ENCODE peak calls at places on chromosomes 11 and 22, in four cellular contexts. One of them, this sample, is unnamed.

GRCh38 chr11:23866641-23867040 is 630.2 kb upstream of the LUZP2 start:
- DNase-seq in HEK293T: no peak
- DNase-seq in HepG2: no peak
- DNase-seq in K562: no peak
- DNase-seq in this sample: no peak

GRCh38 chr11:33307984-33308383 is 50.8 kb downstream of the HIPK3 start:
- DNase-seq in HEK293T: no peak
- DNase-seq in HepG2: no peak
- DNase-seq in K562: no peak
- DNase-seq in this sample: no peak

GRCh38 chr22:36136475-36136874 is 24.1 kb downstream of the APOL3 start:
- DNase-seq in HEK293T: no peak
- DNase-seq in HepG2: no peak
- DNase-seq in K562: no peak
- DNase-seq in this sample: no peak

GRCh38 chr22:46653596-46653995 is 33.4 kb downstream of the GRAMD4 start:
- DNase-seq in HEK293T: no peak
- DNase-seq in HepG2: no peak
- DNase-seq in K562: no peak
- DNase-seq in this sample: no peak

GRCh38 chr11:106463154-106463553 is 385.7 kb downstream of the AASDHPPT start:
- DNase-seq in HEK293T: no peak
- DNase-seq in HepG2: no peak
- DNase-seq in K562: no peak
- DNase-seq in this sample: no peak

GRCh38 chr11:74679513-74679865 is 51.7 kb downstream of the CHRDL2 start:
- DNase-seq in HEK293T: no peak
- DNase-seq in HepG2: no peak
- DNase-seq in K562: no peak
- DNase-seq in this sample: no peak

GRCh38 chr11:61602775-61603569 is 22.1 kb upstream of the SYT7 start:
- DNase-seq in HEK293T: no peak
- DNase-seq in HepG2: no peak
- DNase-seq in K562: peak
- DNase-seq in this sample: no peak

GRCh38 chr11:123301696-123302400 is 106.8 kb upstream of the CLMP start:
- DNase-seq in HEK293T: peak
- DNase-seq in HepG2: no peak
- DNase-seq in K562: peak
- DNase-seq in this sample: peak

GRCh38 chr11:395866-396265 is 1.9 kb downstream of the PKP3 start:
- DNase-seq in HEK293T: no peak
- DNase-seq in HepG2: no peak
- DNase-seq in K562: no peak
- DNase-seq in this sample: no peak

GRCh38 chr22:35637254-35637653 is 11.0 kb upstream of the APOL6 start:
- DNase-seq in HEK293T: no peak
- DNase-seq in HepG2: no peak
- DNase-seq in K562: no peak
- DNase-seq in this sample: no peak

GRCh38 chr11:1029686-1030085 is 6.8 kb downstream of the MUC6 start:
- DNase-seq in HEK293T: no peak
- DNase-seq in HepG2: no peak
- DNase-seq in K562: no peak
- DNase-seq in this sample: no peak

GRCh38 chr11:1177771-1178090 is 20.0 kb downstream of the MUC5AC start:
- DNase-seq in HEK293T: no peak
- DNase-seq in HepG2: no peak
- DNase-seq in K562: no peak
- DNase-seq in this sample: no peak

GRCh38 chr11:29243616-29244015 is 773.2 kb downstream of the KCNA4 start:
- DNase-seq in HEK293T: no peak
- DNase-seq in HepG2: no peak
- DNase-seq in K562: no peak
- DNase-seq in this sample: no peak

GRCh38 chr11:75878968-75879367 is 64.0 kb downstream of the UVRAG start:
- DNase-seq in HEK293T: no peak
- DNase-seq in HepG2: no peak
- DNase-seq in K562: no peak
- DNase-seq in this sample: no peak

GRCh38 chr11:62438641-62439040 is 19.8 kb downstream of the SCGB1A1 start:
- DNase-seq in HEK293T: no peak
- DNase-seq in HepG2: peak
- DNase-seq in K562: no peak
- DNase-seq in this sample: no peak

DNA sequence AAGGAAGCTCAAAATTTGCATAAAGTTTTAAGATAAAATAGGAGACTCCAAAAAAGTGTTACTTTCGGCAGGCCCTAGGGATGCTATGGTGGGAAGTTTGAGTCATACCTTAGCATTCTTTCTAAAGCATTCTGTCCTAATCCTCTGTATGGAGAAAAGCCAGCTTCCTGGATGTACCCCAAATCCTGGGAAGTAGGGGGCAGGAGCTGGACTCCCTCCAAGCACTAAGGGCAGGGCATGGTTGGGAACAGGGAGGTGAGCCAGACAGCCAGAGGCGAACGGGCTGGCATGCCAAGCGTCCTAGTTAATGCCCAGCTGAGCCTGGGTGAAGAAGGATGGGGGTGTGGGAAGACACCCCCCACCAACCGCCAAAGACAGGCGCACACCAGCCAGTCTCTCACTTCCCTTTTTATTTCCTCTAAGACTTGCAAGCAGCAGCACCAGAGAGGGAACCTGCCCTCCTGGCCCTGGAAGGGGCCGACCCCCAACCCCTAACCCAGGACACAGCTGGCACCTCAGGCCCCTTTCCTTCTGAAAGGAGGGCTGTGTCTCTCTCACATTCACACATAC is 23.9 kb downstream of the RTN4RL2 start:
- DNase-seq in HEK293T: no peak
- DNase-seq in HepG2: no peak
- DNase-seq in K562: no peak
- DNase-seq in this sample: no peak
- TF ChIP-seq ELF4 in HEK293T: no peak
- TF ChIP-seq ELF4 in HepG2: no peak
- TF ChIP-seq ELF4 in K562: no peak
- TF ChIP-seq ELF4 in this sample: no peak

GRCh38 chr22:50340157-50340879 is 2.8 kb upstream of the PPP6R2 start:
- DNase-seq in HEK293T: no peak
- DNase-seq in HepG2: peak
- DNase-seq in K562: peak
- DNase-seq in this sample: no peak
- TF ChIP-seq ELF4 in HEK293T: no peak
- TF ChIP-seq ELF4 in HepG2: no peak
- TF ChIP-seq ELF4 in K562: no peak
- TF ChIP-seq ELF4 in this sample: no peak

GRCh38 chr11:72720047-72720446 is 32.2 kb downstream of the ARAP1 start:
- DNase-seq in HEK293T: no peak
- DNase-seq in HepG2: no peak
- DNase-seq in K562: no peak
- DNase-seq in this sample: no peak

GRCh38 chr11:72719551-72719950 is 32.7 kb downstream of the ARAP1 start:
- DNase-seq in HEK293T: no peak
- DNase-seq in HepG2: no peak
- DNase-seq in K562: no peak
- DNase-seq in this sample: no peak

GRCh38 chr11:72720806-72721205 is 31.4 kb downstream of the ARAP1 start:
- DNase-seq in HEK293T: no peak
- DNase-seq in HepG2: no peak
- DNase-seq in K562: no peak
- DNase-seq in this sample: no peak

GRCh38 chr11:72718101-72718501 is 34.1 kb downstream of the ARAP1 start:
- DNase-seq in HEK293T: no peak
- DNase-seq in HepG2: no peak
- DNase-seq in K562: no peak
- DNase-seq in this sample: no peak

GRCh38 chr11:72719144-72719543 is 33.1 kb downstream of the ARAP1 start:
- DNase-seq in HEK293T: no peak
- DNase-seq in HepG2: no peak
- DNase-seq in K562: no peak
- DNase-seq in this sample: no peak
- TF ChIP-seq ELF4 in HEK293T: no peak
- TF ChIP-seq ELF4 in HepG2: no peak
- TF ChIP-seq ELF4 in K562: no peak
- TF ChIP-seq ELF4 in this sample: no peak

GRCh38 chr11:77302752-77303151 is 1.3 kb upstream of the GDPD4 start:
- DNase-seq in HEK293T: no peak
- DNase-seq in HepG2: peak
- DNase-seq in K562: no peak
- DNase-seq in this sample: no peak

GRCh38 chr11:77303328-77303727 is 1.8 kb upstream of the GDPD4 start:
- DNase-seq in HEK293T: no peak
- DNase-seq in HepG2: no peak
- DNase-seq in K562: no peak
- DNase-seq in this sample: no peak

GRCh38 chr11:77300695-77301094 is 791 bp downstream of the GDPD4 start:
- DNase-seq in HEK293T: no peak
- DNase-seq in HepG2: no peak
- DNase-seq in K562: no peak
- DNase-seq in this sample: no peak

GRCh38 chr11:77299528-77299993 is 1.9 kb downstream of the GDPD4 start:
- DNase-seq in HEK293T: no peak
- DNase-seq in HepG2: peak
- DNase-seq in K562: peak
- DNase-seq in this sample: no peak

DNA sequence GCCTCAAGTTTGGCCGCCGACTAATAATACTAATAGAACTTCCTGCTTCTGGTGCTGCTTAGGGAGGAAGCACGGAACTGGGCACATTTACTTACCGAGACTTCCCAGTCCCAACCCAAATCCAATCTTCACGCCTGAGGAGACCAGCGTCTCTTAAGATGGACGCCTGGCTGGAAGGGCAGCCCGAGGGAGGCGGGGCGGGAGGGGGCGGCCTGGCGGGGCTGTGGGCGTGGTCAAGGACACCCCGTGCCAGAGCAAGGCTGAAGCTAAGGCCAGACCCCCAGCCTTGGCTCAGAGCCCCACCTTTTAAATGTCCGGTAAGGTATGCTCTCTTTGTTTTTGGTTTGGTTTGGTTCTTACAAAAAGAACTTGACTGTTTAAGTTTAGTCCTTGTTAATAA is at the start of gene GDPD4:
- DNase-seq in HEK293T: no peak
- DNase-seq in HepG2: no peak
- DNase-seq in K562: peak
- DNase-seq in this sample: peak
- TF ChIP-seq ELF4 in HEK293T: no peak
- TF ChIP-seq ELF4 in HepG2: no peak
- TF ChIP-seq ELF4 in K562: no peak
- TF ChIP-seq ELF4 in this sample: no peak

GRCh38 chr22:37419916-37420655 is 7.2 kb downstream of the ELFN2 start:
- DNase-seq in HEK293T: no peak
- DNase-seq in HepG2: no peak
- DNase-seq in K562: no peak
- DNase-seq in this sample: peak

GRCh38 chr22:37418627-37419369 is 8.5 kb downstream of the ELFN2 start:
- DNase-seq in HEK293T: no peak
- DNase-seq in HepG2: no peak
- DNase-seq in K562: no peak
- DNase-seq in this sample: no peak

GRCh38 chr22:37419370-37419915 is 7.8 kb downstream of the ELFN2 start:
- DNase-seq in HEK293T: no peak
- DNase-seq in HepG2: no peak
- DNase-seq in K562: no peak
- DNase-seq in this sample: no peak

GRCh38 chr22:37421468-37421877 is 5.8 kb downstream of the ELFN2 start:
- DNase-seq in HEK293T: no peak
- DNase-seq in HepG2: no peak
- DNase-seq in K562: no peak
- DNase-seq in this sample: no peak

GRCh38 chr22:37420656-37421467 is 6.4 kb downstream of the ELFN2 start:
- DNase-seq in HEK293T: no peak
- DNase-seq in HepG2: no peak
- DNase-seq in K562: no peak
- DNase-seq in this sample: no peak
- TF ChIP-seq ELF4 in HEK293T: no peak
- TF ChIP-seq ELF4 in HepG2: no peak
- TF ChIP-seq ELF4 in K562: no peak
- TF ChIP-seq ELF4 in this sample: no peak

GRCh38 chr11:125256471-125257010 is 92.0 kb downstream of the PKNOX2 start:
- DNase-seq in HEK293T: no peak
- DNase-seq in HepG2: no peak
- DNase-seq in K562: no peak
- DNase-seq in this sample: no peak

GRCh38 chr11:125258626-125259025 is 94.1 kb downstream of the PKNOX2 start:
- DNase-seq in HEK293T: no peak
- DNase-seq in HepG2: no peak
- DNase-seq in K562: no peak
- DNase-seq in this sample: no peak

GRCh38 chr11:125253795-125254525 is 89.4 kb downstream of the PKNOX2 start:
- DNase-seq in HEK293T: no peak
- DNase-seq in HepG2: no peak
- DNase-seq in K562: no peak
- DNase-seq in this sample: no peak

GRCh38 chr11:125257751-125258150 is 93.2 kb downstream of the PKNOX2 start:
- DNase-seq in HEK293T: no peak
- DNase-seq in HepG2: no peak
- DNase-seq in K562: no peak
- DNase-seq in this sample: no peak

GRCh38 chr11:125257185-125257584 is 92.6 kb downstream of the PKNOX2 start:
- DNase-seq in HEK293T: peak
- DNase-seq in HepG2: no peak
- DNase-seq in K562: peak
- DNase-seq in this sample: peak
- TF ChIP-seq ELF4 in HEK293T: no peak
- TF ChIP-seq ELF4 in HepG2: no peak
- TF ChIP-seq ELF4 in K562: no peak
- TF ChIP-seq ELF4 in this sample: no peak